ENCODE peak calls at places on chromosomes 4 and X, in four cellular contexts. E is endothelial cell, J is HFF-Myc, R is WTC11. G is an unnamed sample.

GRCh38 chrX:11531226-11531625 is 134.5 kb downstream of the ARHGAP6 start:
- DNase-seq in E (no peak), J (no peak), R (no peak), G (no peak)

GRCh38 chr4:80017125-80017854 is 55.7 kb downstream of the ANTXR2 start:
- DNase-seq in E (no peak), J (peak; percentile 66), R (no peak), G (no peak)

GRCh38 chr4:43089730-43090129 is 197.2 kb downstream of the GRXCR1 start:
- DNase-seq in E (no peak), J (no peak), R (no peak), G (no peak)

GRCh38 chr4:184695178-184695896 is 38.6 kb downstream of the CENPU start:
- DNase-seq in E (no peak), J (no peak), R (no peak), G (no peak)

GRCh38 chr4:67575232-67575888 is 16.8 kb downstream of the STAP1 start:
- DNase-seq in E (no peak), J (no peak), R (no peak), G (no peak)

GRCh38 chr4:36771411-36772153 is 473.0 kb upstream of the NWD2 start:
- DNase-seq in E (no peak), J (no peak), R (no peak), G (no peak)

GRCh38 chr4:16516796-16517413 is 290.6 kb upstream of the TAPT1 start:
- DNase-seq in E (no peak), J (peak; percentile 48), R (peak; percentile 24), G (no peak)

GRCh38 chrX:79413009-79413408 is 45.9 kb upstream of the ITM2A start:
- DNase-seq in E (no peak), J (no peak), R (no peak), G (no peak)

GRCh38 chr4:83248486-83248885 is 36.1 kb downstream of the COQ2 start:
- DNase-seq in E (no peak), J (no peak), R (no peak), G (no peak)

GRCh38 chrX:134604701-134605271 is 53.5 kb downstream of the PLAC1 start:
- DNase-seq in E (no peak), J (no peak), R (no peak), G (no peak)

GRCh38 chr4:137083571-137083970 is 448.7 kb downstream of the PCDH18 start:
- DNase-seq in E (no peak), J (no peak), R (no peak), G (no peak)

GRCh38 chr4:83771113-83771705 is 235.3 kb downstream of the GPAT3 start:
- DNase-seq in E (peak; percentile 62), J (peak; percentile 9), R (peak; percentile 70), G (no peak)

GRCh38 chrX:134513091-134513490 is 53.1 kb downstream of the HPRT1 start:
- DNase-seq in E (no peak), J (no peak), R (no peak), G (no peak)

GRCh38 chrX:104039689-104040505 is at the start of gene H2BW2:
- DNase-seq in E (no peak), J (no peak), R (no peak), G (no peak)

GRCh38 chr4:56408978-56409377 is 21.7 kb upstream of the AASDH start:
- DNase-seq in E (no peak), J (no peak), R (no peak), G (no peak)

GRCh38 chr4:128322986-128323385 is 35.4 kb upstream of the PGRMC2 start:
- DNase-seq in E (no peak), J (no peak), R (no peak), G (no peak)

GRCh38 chr4:107616838-107617389 is 103.1 kb downstream of the PAPSS1 start:
- DNase-seq in E (no peak), J (no peak), R (no peak), G (no peak)

GRCh38 chrX:20231598-20231997 is 35.1 kb downstream of the RPS6KA3 start:
- DNase-seq in E (no peak), J (no peak), R (no peak), G (no peak)

GRCh38 chr4:14816592-14817273 is 185.5 kb upstream of the CPEB2 start:
- DNase-seq in E (no peak), J (no peak), R (no peak), G (no peak)

GRCh38 chr4:38177035-38177791 is 217.0 kb downstream of the PTTG2 start:
- DNase-seq in E (no peak), J (no peak), R (no peak), G (no peak)

GRCh38 chr4:44150091-44150576 is 298.5 kb downstream of the KCTD8 start:
- DNase-seq in E (no peak), J (no peak), R (no peak), G (no peak)

GRCh38 chrX:54447461-54447860 is 7.3 kb downstream of the TSR2 start:
- DNase-seq in E (no peak), J (no peak), R (no peak), G (no peak)

GRCh38 chr4:73904491-73904890 is 35.3 kb downstream of the CXCL1 start:
- DNase-seq in E (no peak), J (no peak), R (no peak), G (no peak)

GRCh38 chrX:153803211-153804099 is 9.0 kb downstream of the SSR4 start:
- DNase-seq in E (no peak), J (no peak), R (no peak), G (no peak)

GRCh38 chrX:44906542-44906941 is 33.6 kb downstream of the KDM6A start:
- DNase-seq in E (no peak), J (no peak), R (no peak), G (no peak)

GRCh38 chrX:153670748-153671588 is 2.6 kb downstream of the PNCK start:
- DNase-seq in E (no peak), J (no peak), R (no peak), G (no peak)

GRCh38 chr4:3866813-3867129 is 100.6 kb downstream of the ADRA2C start:
- DNase-seq in E (no peak), J (no peak), R (peak; percentile 4), G (no peak)
- TF ChIP-seq CTCF in E (no peak), J (no peak), R (no peak), G (no peak)

GRCh38 chrX:30822068-30822671 is 66.9 kb downstream of the TAB3 start:
- DNase-seq in E (no peak), J (no peak), R (no peak), G (no peak)

GRCh38 chrX:30819080-30819479 is 70.0 kb downstream of the TAB3 start:
- DNase-seq in E (no peak), J (no peak), R (no peak), G (no peak)

GRCh38 chrX:30824275-30824674 is 64.8 kb downstream of the TAB3 start:
- DNase-seq in E (no peak), J (no peak), R (no peak), G (no peak)

GRCh38 chrX:30822719-30823118 is 66.3 kb downstream of the TAB3 start:
- DNase-seq in E (no peak), J (no peak), R (no peak), G (no peak)

GRCh38 chrX:30821116-30821515 is 67.9 kb downstream of the TAB3 start:
- DNase-seq in E (no peak), J (no peak), R (no peak), G (no peak)
- TF ChIP-seq CTCF in E (no peak), J (no peak), R (no peak), G (no peak)

GRCh38 chr4:148412460-148412859 is 29.8 kb downstream of the NR3C2 start:
- DNase-seq in E (no peak), J (no peak), R (no peak), G (no peak)

DNA sequence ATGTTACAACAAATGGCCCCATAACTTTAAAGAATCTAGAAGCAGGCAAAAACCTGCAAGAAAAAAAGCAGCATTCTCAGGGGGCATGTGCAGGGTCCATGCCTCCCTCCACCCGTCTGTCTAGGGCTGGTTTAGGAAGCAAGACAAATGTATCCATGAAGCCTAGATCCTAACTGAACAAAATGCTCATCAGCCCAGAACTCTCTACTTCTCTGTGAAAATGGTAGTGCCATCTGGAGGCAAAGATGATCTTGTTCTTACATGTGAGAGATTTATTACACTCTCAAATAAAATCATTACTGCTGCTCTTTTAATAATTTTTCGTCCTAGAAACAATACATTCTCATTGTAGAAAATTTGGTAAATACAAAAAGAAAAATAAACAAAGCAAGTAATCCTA is 26.7 kb downstream of the NR3C2 start:
- DNase-seq in E (no peak), J (no peak), R (no peak), G (no peak)
- TF ChIP-seq CTCF in E (no peak), J (no peak), R (no peak), G (no peak)

GRCh38 chr4:40193018-40193571 is 3.7 kb upstream of the RHOH start:
- DNase-seq in E (no peak), J (no peak), R (no peak), G (no peak)
- TF ChIP-seq CTCF in E (no peak), J (no peak), R (no peak), G (no peak)

GRCh38 chrX:7638053-7638452 is 204.9 kb upstream of the VCX start:
- DNase-seq in E (no peak), J (no peak), R (no peak), G (no peak)
- TF ChIP-seq CTCF in E (no peak), J (no peak), R (no peak), G (no peak)

DNA sequence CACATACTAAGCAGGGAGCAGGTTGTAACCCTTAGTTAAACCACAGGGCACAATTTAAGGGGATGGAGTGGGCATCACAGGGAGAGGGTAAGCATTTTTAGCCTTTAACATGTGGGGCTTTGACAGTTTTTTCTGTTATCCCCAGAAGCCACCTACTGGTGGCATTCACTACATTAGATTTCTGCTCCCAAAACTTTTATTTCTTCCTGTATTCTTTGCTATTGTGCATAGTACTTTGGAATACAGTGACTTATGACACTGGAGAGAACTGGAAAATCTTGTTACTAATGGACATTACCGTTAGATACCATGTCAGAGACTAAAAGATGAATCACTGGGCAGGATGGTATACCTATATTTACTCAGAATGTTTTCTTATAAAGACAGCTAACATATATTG is 7.3 kb downstream of the TRIM75 start:
- DNase-seq in E (no peak), J (no peak), R (no peak), G (no peak)
- TF ChIP-seq CTCF in E (no peak), J (peak; percentile 19), R (no peak), G (no peak)

GRCh38 chrX:50852524-50852923 is 38.5 kb upstream of the SHROOM4 start:
- DNase-seq in E (no peak), J (no peak), R (no peak), G (no peak)

GRCh38 chrX:50858548-50858947 is 44.6 kb upstream of the SHROOM4 start:
- DNase-seq in E (no peak), J (no peak), R (no peak), G (no peak)

DNA sequence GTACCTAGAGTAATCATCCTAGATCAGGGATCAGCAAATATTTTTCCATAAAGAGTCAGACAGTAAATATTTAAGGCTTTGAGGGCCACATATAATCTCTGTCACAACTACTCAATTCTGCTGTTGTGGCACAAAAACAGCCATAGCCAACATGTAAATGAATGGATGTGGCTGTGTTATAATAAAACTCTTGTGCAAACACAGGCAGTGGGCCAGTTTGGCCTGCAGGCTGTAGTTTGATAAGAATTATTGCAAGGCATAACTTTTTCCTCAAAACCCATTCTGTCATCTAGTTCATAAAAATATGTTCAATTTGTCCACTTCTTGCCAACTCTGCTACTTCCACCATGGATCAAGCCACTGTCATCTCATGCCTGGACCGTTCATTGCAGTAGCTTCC is 39.4 kb upstream of the SHROOM4 start:
- DNase-seq in E (no peak), J (no peak), R (no peak), G (no peak)
- TF ChIP-seq CTCF in E (no peak), J (no peak), R (no peak), G (no peak)

G was measured in omental fat pad.